ENCODE peak calls at places on chromosomes 4 and X, in four cellular contexts. H is IMR-90, N is H9, T is H1. S is an unnamed sample.

GRCh38 chrX:139542652-139543051 is 12.1 kb downstream of the F9 start:
- DNase-seq in H (no peak), N (no peak), T (no peak), S (no peak)

GRCh38 chr4:92303621-92304027 is at the start of gene GRID2:
- DNase-seq in N (peak), T (no peak), H (peak), S (peak)

GRCh38 chrX:140664939-140665338 is 44.6 kb upstream of the LINC00632 start:
- DNase-seq in T (no peak), N (no peak), H (peak), S (peak)

GRCh38 chr4:77818077-77818666 is 996 bp downstream of the CNOT6L start:
- DNase-seq in H (peak), N (peak), T (no peak), S (peak)

GRCh38 chrX:50003927-50004326 is 81.5 kb downstream of the CLCN5 start:
- DNase-seq in N (no peak), H (peak), T (no peak), S (no peak)

GRCh38 chr4:152112887-152113286 is 352.1 kb upstream of the GATB start:
- DNase-seq in N (no peak), T (no peak), H (no peak), S (no peak)

GRCh38 chr4:212438-213174 is 88.3 kb downstream of the ZNF718 start:
- DNase-seq in H (peak), N (no peak), T (no peak), S (peak)

GRCh38 chr4:148292596-148293175 is 149.5 kb downstream of the NR3C2 start:
- DNase-seq in T (no peak), N (no peak), H (no peak), S (no peak)

GRCh38 chrX:154383359-154384283 is 4.5 kb downstream of the EMD start:
- DNase-seq in H (no peak), T (no peak), N (no peak), S (no peak)

GRCh38 chr4:54098375-54098774 is 1.6 kb upstream of the GSX2 start:
- DNase-seq in H (no peak), N (no peak), T (no peak), S (peak)

GRCh38 chrX:77342028-77342427 is 105.2 kb upstream of the FGF16 start:
- DNase-seq in T (no peak), H (no peak), N (no peak), S (peak)

GRCh38 chrX:53440631-53441517 is 6.7 kb upstream of the HSD17B10 start:
- DNase-seq in H (peak), T (no peak), N (peak), S (no peak)
- H2BK15ac ChIP-seq in H (peak), T (no peak), N (no peak), S (no peak)

GRCh38 chr4:123667496-123667895 is 270.9 kb downstream of the SPRY1 start:
- DNase-seq in H (peak), T (no peak), N (no peak), S (no peak)
- H4K5ac ChIP-seq in H (no peak), T (no peak), N (no peak), S (no peak)

GRCh38 chr4:1531683-1532548 is 125.7 kb upstream of the NKX1-1 start:
- DNase-seq in H (no peak), N (no peak), T (no peak), S (no peak)
- H2BK15ac ChIP-seq in H (no peak), N (no peak), T (no peak), S (no peak)

GRCh38 chr4:29972121-29972520 is 748.0 kb upstream of the PCDH7 start:
- DNase-seq in H (peak), N (no peak), T (no peak), S (no peak)

GRCh38 chr4:29966386-29966785 is 753.8 kb upstream of the PCDH7 start:
- DNase-seq in H (no peak), T (no peak), N (no peak), S (peak)

GRCh38 chr4:29970626-29971025 is 749.5 kb upstream of the PCDH7 start:
- DNase-seq in T (no peak), N (peak), H (no peak), S (peak)
- H4K5ac ChIP-seq in T (no peak), N (no peak), H (no peak), S (no peak)